ENCODE peak calls at places on chromosomes 6 and 20, in ten cellular contexts. S is esophagus squamous epithelium, W is thoracic aorta, O is testis, Y is PC-9, F is fibroblast of pulmonary artery, T is GM12864, I is AG09309, L is ascending aorta, N is osteoblast. A is an unnamed sample.

GRCh38 chr20:41006936-41007871 is 21.4 kb upstream of the TOP1 start:
- DNase-seq in T (no peak), Y (no peak), W (no peak), I (no peak), N (no peak), O (no peak), F (no peak), L (no peak), S (no peak), A (no peak)

GRCh38 chr6:78308025-78308424 is 559.3 kb upstream of the IRAK1BP1 start:
- DNase-seq in F (no peak), N (no peak), L (no peak), S (no peak), I (no peak), T (no peak), Y (no peak), O (no peak), W (no peak), A (no peak)

GRCh38 chr20:3349786-3350185 is 57.7 kb downstream of the DNAAF9 start:
- DNase-seq in T (no peak), F (no peak), N (no peak), Y (no peak), S (no peak), O (no peak), W (no peak), I (no peak), L (no peak), A (no peak)

GRCh38 chr6:106084106-106084963 is 1.8 kb upstream of the PRDM1 start:
- DNase-seq in O (no peak), F (peak; percentile 69), T (peak; percentile 82), I (peak; percentile 89), N (peak; percentile 86), S (no peak), L (no peak), Y (no peak), W (no peak), A (peak; percentile 71)

GRCh38 chr20:56515657-56516381 is 8.7 kb upstream of the FAM209A start:
- DNase-seq in I (no peak), L (no peak), S (no peak), F (peak; percentile 49), T (no peak), Y (no peak), N (no peak), W (no peak), O (no peak), A (peak; percentile 52)

GRCh38 chr20:15257071-15257470 is 919.7 kb upstream of the FLRT3 start:
- DNase-seq in I (no peak), S (no peak), O (no peak), N (no peak), L (no peak), Y (no peak), F (no peak), W (no peak), T (no peak), A (no peak)

GRCh38 chr6:33746036-33746600 is 587 bp downstream of the IP6K3 start:
- DNase-seq in S (no peak), N (peak; percentile 91), W (no peak), T (no peak), O (no peak), F (peak; percentile 57), L (no peak), I (no peak), Y (no peak), A (peak; percentile 57)

GRCh38 chr6:144033816-144034540 is 25.9 kb upstream of the PLAGL1 start:
- DNase-seq in F (peak; percentile 29), L (no peak), N (peak; percentile 84), Y (no peak), W (no peak), T (no peak), O (no peak), I (peak; percentile 55), S (no peak), A (peak; percentile 61)

GRCh38 chr20:25219365-25219764 is 23.9 kb downstream of the ENTPD6 start:
- DNase-seq in W (no peak), N (no peak), T (no peak), Y (no peak), S (no peak), I (no peak), L (no peak), O (no peak), F (no peak), A (no peak)

GRCh38 chr6:71082033-71082620 is 125.3 kb upstream of the B3GAT2 start:
- DNase-seq in W (no peak), I (peak; percentile 18), F (peak; percentile 32), S (no peak), N (no peak), T (no peak), O (no peak), Y (no peak), L (no peak), A (peak; percentile 52)

GRCh38 chr20:48682529-48683385 is 145.0 kb downstream of the PREX1 start:
- DNase-seq in O (peak; percentile 81), L (no peak), Y (peak; percentile 75), N (peak; percentile 97), F (peak; percentile 98), T (no peak), S (no peak), W (peak; percentile 64), I (peak; percentile 91), A (peak; percentile 99)

GRCh38 chr20:48680650-48681049 is 147.1 kb downstream of the PREX1 start:
- DNase-seq in O (no peak), L (no peak), T (no peak), S (no peak), F (no peak), I (no peak), Y (no peak), N (no peak), W (no peak), A (no peak)

GRCh38 chr20:48681201-48681881 is 146.5 kb downstream of the PREX1 start:
- DNase-seq in L (no peak), T (no peak), F (no peak), S (no peak), Y (no peak), O (no peak), I (no peak), N (peak; percentile 21), W (no peak), A (peak; percentile 32)

GRCh38 chr20:48683467-48684175 is 144.2 kb downstream of the PREX1 start:
- DNase-seq in W (no peak), N (peak; percentile 64), F (no peak), Y (no peak), I (no peak), S (no peak), T (no peak), O (no peak), L (no peak), A (peak; percentile 37)

DNA sequence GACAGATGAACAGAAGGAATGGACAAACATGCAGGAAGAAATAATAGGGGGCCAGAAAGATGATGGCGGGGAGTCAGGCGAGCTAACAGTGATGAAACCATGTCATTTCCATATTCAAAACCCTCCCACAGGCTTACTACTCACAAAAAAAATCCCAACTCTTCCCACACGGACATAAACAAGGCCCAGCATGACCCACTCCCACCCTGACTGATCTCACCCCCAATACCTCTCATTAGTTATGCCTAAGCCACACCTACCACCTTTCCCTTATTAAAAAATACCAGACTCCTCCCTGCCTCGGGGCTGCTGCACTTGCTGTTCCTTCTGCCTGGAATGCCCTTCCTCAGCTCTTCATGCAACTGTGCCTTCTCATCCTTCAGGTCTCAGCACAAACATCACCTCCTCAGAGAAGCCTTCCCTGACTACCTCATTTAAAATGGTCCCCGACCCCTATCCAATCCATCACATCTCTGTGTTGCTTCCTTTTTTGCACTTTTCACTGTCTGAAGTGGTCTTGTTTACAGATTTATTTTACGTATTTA is 145.8 kb downstream of the PREX1 start:
- DNase-seq in Y (no peak), T (no peak), N (peak; percentile 39), F (no peak), L (no peak), W (no peak), I (no peak), O (no peak), S (no peak), A (no peak)
- H3K4me3 ChIP-seq in Y (no peak overlapping the region), T (no peak overlapping the region), N (peak overlapping the region; percentile 22), F (no peak overlapping the region), L (no peak overlapping the region), W (peak overlapping the region; percentile 42), I (no peak overlapping the region), O (no peak overlapping the region), S (no peak overlapping the region), A (no peak overlapping the region)

GRCh38 chr20:18020931-18021330 is 36.8 kb downstream of the OVOL2 start:
- DNase-seq in Y (no peak), O (no peak), N (no peak), L (no peak), W (no peak), F (no peak), I (no peak), S (no peak), T (no peak), A (no peak)
- TF ChIP-seq CTCF in Y (no peak), O (no peak), N (no peak), L (no peak), W (no peak), F (no peak), I (no peak), S (no peak), T (no peak), A (no peak)

GRCh38 chr6:149059557-149059956 is 258.0 kb upstream of the TAB2 start:
- DNase-seq in I (no peak), T (no peak), W (no peak), O (no peak), N (no peak), F (no peak), S (no peak), Y (no peak), L (no peak), A (no peak)

GRCh38 chr6:149060300-149060984 is 257.1 kb upstream of the TAB2 start:
- DNase-seq in F (no peak), O (no peak), S (no peak), L (no peak), I (no peak), W (no peak), Y (peak; percentile 1), N (no peak), T (no peak), A (peak; percentile 45)

GRCh38 chr6:149062653-149063348 is 254.7 kb upstream of the TAB2 start:
- DNase-seq in F (no peak), W (no peak), T (no peak), L (no peak), N (no peak), O (no peak), Y (no peak), I (no peak), S (no peak), A (no peak)

GRCh38 chr6:149061933-149062332 is 255.6 kb upstream of the TAB2 start:
- DNase-seq in O (no peak), I (no peak), Y (no peak), W (no peak), T (no peak), N (no peak), F (no peak), L (no peak), S (no peak), A (no peak)

GRCh38 chr6:149060985-149061760 is 256.3 kb upstream of the TAB2 start:
- DNase-seq in O (no peak), Y (peak; percentile 29), S (no peak), L (no peak), W (no peak), N (no peak), I (no peak), F (peak; percentile 52), T (no peak), A (peak; percentile 71)
- H3K4me3 ChIP-seq in O (no peak overlapping the region), Y (no peak overlapping the region), S (no peak overlapping the region), L (no peak overlapping the region), W (no peak overlapping the region), N (no peak overlapping the region), I (no peak overlapping the region), F (no peak overlapping the region), T (no peak overlapping the region), A (no peak overlapping the region)

GRCh38 chr6:35146453-35146852 is 5.3 kb upstream of the TCP11 start:
- DNase-seq in W (no peak), L (no peak), Y (peak; percentile 52), I (no peak), F (peak; percentile 68), S (no peak), T (no peak), O (peak; percentile 64), N (peak; percentile 89), A (peak; percentile 71)
- TF ChIP-seq CTCF in W (peak; percentile 70), L (peak; percentile 88), Y (peak; percentile 74), I (peak; percentile 86), F (peak; percentile 70), S (no peak), T (peak; percentile 63), O (no peak), N (peak; percentile 76), A (peak; percentile 81)

A was measured in cardiac fibroblast.